ENCODE peak calls at places on chromosomes 3 and 15, in five cellular contexts. Y is Daoy, B is naive B cell, O is right atrium auricular region, P is ACHN. N is an unnamed sample.
A peak's percentile ranks its signal among the peaks of the same experiment; 100 is the strongest.

GRCh38 chr3:185402561-185402960 is 39.6 kb downstream of the MAP3K13 start:
- DNase-seq in B (no peak), P (no peak), O (no peak), Y (peak; percentile 34), N (no peak)

GRCh38 chr15:45522179-45522930 is at the start of gene SLC30A4:
- DNase-seq in P (peak; percentile 55), B (peak; percentile 81), O (peak; percentile 66), Y (peak; percentile 71), N (peak; percentile 70)

GRCh38 chr3:133763797-133764734 is 17.9 kb downstream of the TF start:
- DNase-seq in O (no peak), P (no peak), B (no peak), Y (no peak), N (no peak)

GRCh38 chr3:190692256-190692655 is 170.2 kb downstream of the GMNC start:
- DNase-seq in Y (no peak), P (no peak), O (no peak), B (no peak), N (no peak)

GRCh38 chr15:38768970-38769369 is 204.4 kb upstream of the RASGRP1 start:
- DNase-seq in O (peak; percentile 66), B (no peak), Y (peak; percentile 36), P (peak; percentile 0), N (no peak)

GRCh38 chr3:127443581-127444375 is 146.8 kb downstream of the TPRA1 start:
- DNase-seq in O (no peak), Y (no peak), P (no peak), B (no peak), N (no peak)

GRCh38 chr3:13420817-13421755 is 964 bp upstream of the NUP210 start:
- DNase-seq in P (no peak), O (no peak), B (peak; percentile 69), Y (no peak), N (no peak)

GRCh38 chr3:148184798-148185197 is 512.9 kb upstream of the AGTR1 start:
- DNase-seq in O (no peak), P (no peak), Y (no peak), B (no peak), N (no peak)

GRCh38 chr15:88218557-88219214 is 37.9 kb downstream of the NTRK3 start:
- DNase-seq in B (no peak), Y (no peak), O (no peak), P (no peak), N (no peak)

GRCh38 chr3:143769663-143770062 is 78.6 kb downstream of the SLC9A9 start:
- DNase-seq in B (no peak), O (no peak), P (no peak), Y (no peak), N (no peak)

N was measured in HTR-8/SVneo.